ENCODE peak calls at places on chromosomes 7 and 10, in six cellular contexts. H is renal cortical epithelial cell; U is NT2/D1; S is activated naive CD4-positive, alpha-beta T cell; K is NCI-H2081; X is left kidney. R is an unnamed sample.

GRCh38 chr7:1811850-1812692 is 142.0 kb downstream of the ELFN1 start:
- DNase-seq in K (no peak), S (no peak), X (peak; percentile 72), U (no peak), H (no peak), R (no peak)

GRCh38 chr7:45092100-45092930 is 3.5 kb upstream of the NACAD start:
- DNase-seq in H (peak; percentile 47), X (no peak), S (no peak), U (no peak), K (no peak), R (no peak)

GRCh38 chr10:70682920-70683600 is 10.8 kb downstream of the ADAMTS14 start:
- DNase-seq in H (no peak), K (no peak), U (no peak), S (no peak), X (no peak), R (no peak)

GRCh38 chr10:31723074-31723750 is 205.4 kb downstream of the ARHGAP12 start:
- DNase-seq in K (no peak), H (peak; percentile 10), X (no peak), S (no peak), U (no peak), R (no peak)

GRCh38 chr10:78806805-78807221 is 262.0 kb upstream of the ZMIZ1 start:
- DNase-seq in S (no peak), H (peak; percentile 17), K (no peak), X (no peak), U (no peak), R (no peak)

GRCh38 chr7:142693911-142694310 is 55.4 kb upstream of the PRSS1 start:
- DNase-seq in H (no peak), K (no peak), S (no peak), U (no peak), X (no peak), R (no peak)

GRCh38 chr10:14004536-14004935 is 326.2 kb downstream of the FRMD4A start:
- DNase-seq in K (no peak), S (no peak), H (no peak), U (no peak), X (no peak), R (no peak)

GRCh38 chr7:129210256-129210988 is 14.4 kb upstream of the AHCYL2 start:
- DNase-seq in S (peak; percentile 52), X (peak; percentile 78), U (no peak), H (no peak), K (peak; percentile 66), R (peak; percentile 40)

GRCh38 chr7:2560175-2560695 is 1.5 kb downstream of the IQCE start:
- DNase-seq in K (no peak), X (no peak), S (no peak), H (no peak), U (no peak), R (no peak)

GRCh38 chr7:39406464-39406863 is 159.7 kb upstream of the YAE1 start:
- DNase-seq in U (no peak), S (no peak), H (peak; percentile 68), K (no peak), X (peak; percentile 94), R (no peak)

GRCh38 chr10:31136951-31137885 is 105.6 kb upstream of the ZNF438 start:
- DNase-seq in H (peak; percentile 26), S (no peak), X (no peak), K (no peak), U (no peak), R (no peak)

GRCh38 chr7:87106974-87107612 is 45.2 kb upstream of the DMTF1 start:
- DNase-seq in K (no peak), X (no peak), H (no peak), S (no peak), U (no peak), R (no peak)

GRCh38 chr10:128095023-128095752 is 31.0 kb downstream of the MKI67 start:
- DNase-seq in H (no peak), X (no peak), U (no peak), S (no peak), K (no peak), R (no peak)

GRCh38 chr7:56062382-56062781 is 1.7 kb upstream of the SUMF2 start:
- DNase-seq in U (no peak), X (no peak), K (no peak), H (peak; percentile 49), S (no peak), R (no peak)

GRCh38 chr10:121572857-121573540 is 25.2 kb downstream of the FGFR2 start:
- DNase-seq in X (no peak), S (no peak), K (no peak), H (no peak), U (no peak), R (no peak)

GRCh38 chr7:108193593-108194498 is 63.7 kb upstream of the LAMB4 start:
- DNase-seq in S (no peak), X (peak; percentile 85), H (peak; percentile 71), U (no peak), K (no peak), R (no peak)

GRCh38 chr10:88004451-88004850 is 141.0 kb downstream of the PTEN start:
- DNase-seq in H (peak; percentile 40), U (no peak), X (no peak), S (no peak), K (no peak), R (no peak)

GRCh38 chr10:33617381-33617780 is 282.9 kb upstream of the NRP1 start:
- DNase-seq in K (no peak), X (no peak), H (no peak), U (no peak), S (no peak), R (no peak)

GRCh38 chr10:6036861-6037321 is 25.3 kb downstream of the IL2RA start:
- DNase-seq in U (no peak), H (no peak), X (no peak), K (no peak), S (no peak), R (peak; percentile 8)

GRCh38 chr7:111374027-111374426 is 188.3 kb downstream of the IMMP2L start:
- DNase-seq in S (no peak), X (no peak), U (no peak), H (no peak), K (no peak), R (no peak)

GRCh38 chr10:60869916-60870728 is 73.9 kb downstream of the RHOBTB1 start:
- DNase-seq in X (no peak), U (no peak), H (no peak), K (no peak), S (no peak), R (no peak)

GRCh38 chr10:30674796-30675195 is 45.2 kb upstream of the LYZL2 start:
- DNase-seq in K (no peak), H (no peak), S (no peak), U (no peak), X (peak; percentile 22), R (no peak)

GRCh38 chr7:36272567-36273269 is 116.9 kb upstream of the ANLN start:
- DNase-seq in S (no peak), X (peak; percentile 75), U (no peak), K (no peak), H (peak; percentile 79), R (no peak)

GRCh38 chr10:91626936-91627335 is 5.9 kb downstream of the PPP1R3C start:
- DNase-seq in H (no peak), K (no peak), S (no peak), U (no peak), X (no peak), R (no peak)

GRCh38 chr10:55024718-55025117 is 223.7 kb upstream of the PCDH15 start:
- DNase-seq in X (peak; percentile 31), S (no peak), H (peak; percentile 22), U (no peak), K (no peak), R (no peak)

GRCh38 chr10:88810196-88810961 is 7.8 kb downstream of the LIPM start:
- DNase-seq in X (peak; percentile 78), K (peak; percentile 37), S (no peak), U (peak; percentile 20), H (peak; percentile 80), R (no peak)

GRCh38 chr7:105815580-105815979 is 60.8 kb downstream of the ATXN7L1 start:
- DNase-seq in K (no peak), X (no peak), S (no peak), H (no peak), U (no peak), R (no peak)

GRCh38 chr10:80660736-80661135 is 123.0 kb downstream of the SH2D4B start:
- DNase-seq in S (no peak), X (no peak), U (no peak), K (no peak), H (no peak), R (no peak)

GRCh38 chr10:43192824-43193223 is 54.6 kb downstream of the CSGALNACT2 start:
- DNase-seq in K (no peak), U (no peak), S (no peak), X (no peak), H (no peak), R (no peak)

GRCh38 chr10:28715246-28715645 is 37.9 kb downstream of the BAMBI start:
- DNase-seq in S (no peak), K (no peak), X (no peak), U (no peak), H (no peak), R (no peak)

GRCh38 chr10:59337254-59337653 is 25.1 kb downstream of the FAM13C start:
- DNase-seq in S (no peak), K (no peak), X (peak; percentile 57), H (peak; percentile 85), U (no peak), R (no peak)

GRCh38 chr7:156064921-156065386 is 252.7 kb upstream of the SHH start:
- DNase-seq in X (peak; percentile 61), K (no peak), U (no peak), H (peak; percentile 85), S (no peak), R (no peak)

GRCh38 chr10:5466451-5466996 is 32.8 kb downstream of the CALML5 start:
- DNase-seq in H (peak; percentile 74), K (peak; percentile 13), X (peak; percentile 72), U (peak; percentile 43), S (no peak), R (no peak)

R was measured in activated T-helper 2 cell treated with anti-CD3 and anti-CD28 coated beads, Interferon-gamma antibody, Interleukin-2, Interleukin-4, amounts not matched to agents 10 μg/mL and 5 μg/mL and 100 μg/mL, durations not matched to agents 14 hours and 24 hours and 36 hours.